ENCODE peak calls at places on chromosomes 7 and 10, in four cellular contexts. Y, J, X and A are unnamed samples.

GRCh38 chr10:103062854-103063642 is 130.0 kb downstream of the NT5C2 start:
- DNase-seq in Y (peak; percentile 27), J (no peak), X (no peak), A (no peak)

GRCh38 chr7:158837790-158838189 is 8.5 kb upstream of the ESYT2 start:
- DNase-seq in Y (no peak), J (no peak), X (no peak), A (no peak)

GRCh38 chr7:94509879-94510581 is 421 bp downstream of the CASD1 start:
- DNase-seq in Y (peak; percentile 54), J (peak; percentile 69), X (peak; percentile 91), A (peak; percentile 88)

GRCh38 chr7:37349979-37350590 is 98.6 kb downstream of the ELMO1 start:
- DNase-seq in Y (no peak), J (no peak), X (no peak), A (no peak)

GRCh38 chr7:7104314-7104698 is 78.0 kb upstream of the C1GALT1 start:
- DNase-seq in Y (no peak), J (no peak), X (no peak), A (no peak)

GRCh38 chr7:99224263-99224947 is 16.5 kb upstream of the KPNA7 start:
- DNase-seq in Y (peak; percentile 95), J (no peak), X (no peak), A (no peak)

GRCh38 chr7:93812061-93812460 is 78.5 kb downstream of the TFPI2 start:
- DNase-seq in Y (no peak), J (no peak), X (no peak), A (no peak)

GRCh38 chr7:65397730-65398142 is 24.1 kb downstream of the ZNF92 start:
- DNase-seq in Y (peak; percentile 55), J (no peak), X (no peak), A (no peak)

GRCh38 chr7:27774717-27775328 is 34.9 kb downstream of the TAX1BP1 start:
- DNase-seq in Y (peak; percentile 70), J (peak; percentile 59), X (peak; percentile 39), A (no peak)

GRCh38 chr10:99652800-99653390 is 6.4 kb upstream of the ENTPD7 start:
- DNase-seq in Y (peak; percentile 39), J (no peak), X (no peak), A (no peak)

GRCh38 chr10:66929375-66929774 is 3.5 kb downstream of the LRRTM3 start:
- DNase-seq in Y (no peak), J (no peak), X (no peak), A (no peak)

GRCh38 chr10:31083765-31084184 is 52.1 kb upstream of the ZNF438 start:
- DNase-seq in Y (peak; percentile 74), J (peak; percentile 43), X (peak; percentile 53), A (peak; percentile 72)

GRCh38 chr7:70539196-70539595 is 592.7 kb upstream of the GALNT17 start:
- DNase-seq in Y (no peak), J (no peak), X (no peak), A (no peak)

GRCh38 chr10:122054046-122055025 is 65.4 kb downstream of the TACC2 start:
- DNase-seq in Y (peak; percentile 67), J (peak; percentile 71), X (peak; percentile 75), A (no peak)

GRCh38 chr7:86972072-86972471 is 87.4 kb downstream of the ELAPOR2 start:
- DNase-seq in Y (no peak), J (no peak), X (peak; percentile 69), A (no peak)

GRCh38 chr7:110007316-110007910 is 1083.5 kb upstream of the LRRN3 start:
- DNase-seq in Y (no peak), J (no peak), X (no peak), A (no peak)

GRCh38 chr7:149460493-149461330 is at the start of gene ZNF777:
- DNase-seq in Y (peak; percentile 78), J (peak; percentile 80), X (peak; percentile 90), A (peak; percentile 94)

GRCh38 chr10:34655286-34656170 is 159.6 kb downstream of the PARD3 start:
- DNase-seq in Y (peak; percentile 100), J (peak; percentile 86), X (peak; percentile 72), A (no peak)

GRCh38 chr10:24457661-24458318 is 248.9 kb downstream of the KIAA1217 start:
- DNase-seq in Y (peak; percentile 86), J (no peak), X (no peak), A (no peak)

GRCh38 chr7:117949232-117949631 is 76.0 kb upstream of the CTTNBP2 start:
- DNase-seq in Y (peak; percentile 93), J (no peak), X (no peak), A (no peak)

GRCh38 chr10:78470267-78471103 is 436.8 kb downstream of the RPS24 start:
- DNase-seq in Y (peak; percentile 100), J (no peak), X (no peak), A (no peak)

GRCh38 chr7:51244053-51244452 is 72.6 kb downstream of the COBL start:
- DNase-seq in Y (no peak), J (no peak), X (no peak), A (no peak)

GRCh38 chr7:130154501-130155317 is 50.5 kb downstream of the TMEM209 start:
- DNase-seq in Y (peak; percentile 19), J (no peak), X (peak; percentile 46), A (peak; percentile 83)

GRCh38 chr10:43231523-43232078 is 35.3 kb downstream of the RASGEF1A start:
- DNase-seq in Y (no peak), J (no peak), X (no peak), A (peak; percentile 57)

DNA sequence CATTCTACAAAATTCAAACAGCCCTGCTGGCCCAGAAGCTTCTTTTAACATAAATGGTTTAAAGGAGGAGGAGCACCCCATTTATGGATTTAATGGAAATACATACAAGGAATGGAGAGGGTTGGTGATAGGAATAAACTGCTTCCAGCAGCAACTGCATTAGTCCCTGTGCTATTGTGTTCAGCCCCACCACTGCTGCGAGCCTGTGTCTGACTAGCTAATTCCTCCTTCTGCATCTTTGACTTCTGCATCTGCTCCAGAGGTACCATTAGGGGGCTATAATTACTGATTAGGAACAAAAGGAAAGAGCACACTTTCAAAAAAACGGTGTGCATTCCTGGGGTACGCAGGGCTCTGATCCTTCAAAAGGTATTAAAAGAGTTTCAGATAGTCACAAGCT is 24.8 kb downstream of the CDCA7L start:
- DNase-seq in Y (no peak), J (no peak), X (peak; percentile 64), A (no peak)
- TF ChIP-seq CTCF in Y (no peak), J (no peak), X (no peak), A (no peak)

GRCh38 chr10:117462816-117463544 is 79.6 kb upstream of the EMX2 start:
- DNase-seq in Y (no peak), J (no peak), X (no peak), A (no peak)
- H3K9ac ChIP-seq in Y (no peak overlapping the region), J (no peak overlapping the region), X (no peak overlapping the region), A (no peak overlapping the region)

DNA sequence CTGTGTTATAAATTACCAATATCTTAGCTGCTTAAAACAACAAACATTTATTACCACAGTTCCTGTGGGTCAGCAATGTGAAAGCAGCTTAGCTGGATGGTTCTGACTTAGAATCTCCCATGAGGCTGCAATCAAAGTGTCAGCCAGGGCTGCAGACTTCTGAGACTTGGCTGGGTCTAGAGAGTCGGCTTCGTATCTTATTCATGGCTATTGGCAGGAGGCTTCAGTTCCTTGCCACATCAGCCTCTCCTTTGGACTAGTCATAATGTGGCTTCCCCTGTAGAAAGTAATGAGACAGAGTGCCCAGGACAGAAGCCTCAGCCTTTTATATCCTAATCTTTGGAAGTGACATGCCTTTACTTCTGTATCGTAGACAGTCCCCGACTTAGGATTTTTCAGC is 27.3 kb downstream of the RALA start:
- DNase-seq in Y (no peak), J (peak; percentile 26), X (no peak), A (no peak)
- H3K27ac ChIP-seq in Y (no peak overlapping the region), J (no peak overlapping the region), X (no peak overlapping the region), A (no peak overlapping the region)

DNA sequence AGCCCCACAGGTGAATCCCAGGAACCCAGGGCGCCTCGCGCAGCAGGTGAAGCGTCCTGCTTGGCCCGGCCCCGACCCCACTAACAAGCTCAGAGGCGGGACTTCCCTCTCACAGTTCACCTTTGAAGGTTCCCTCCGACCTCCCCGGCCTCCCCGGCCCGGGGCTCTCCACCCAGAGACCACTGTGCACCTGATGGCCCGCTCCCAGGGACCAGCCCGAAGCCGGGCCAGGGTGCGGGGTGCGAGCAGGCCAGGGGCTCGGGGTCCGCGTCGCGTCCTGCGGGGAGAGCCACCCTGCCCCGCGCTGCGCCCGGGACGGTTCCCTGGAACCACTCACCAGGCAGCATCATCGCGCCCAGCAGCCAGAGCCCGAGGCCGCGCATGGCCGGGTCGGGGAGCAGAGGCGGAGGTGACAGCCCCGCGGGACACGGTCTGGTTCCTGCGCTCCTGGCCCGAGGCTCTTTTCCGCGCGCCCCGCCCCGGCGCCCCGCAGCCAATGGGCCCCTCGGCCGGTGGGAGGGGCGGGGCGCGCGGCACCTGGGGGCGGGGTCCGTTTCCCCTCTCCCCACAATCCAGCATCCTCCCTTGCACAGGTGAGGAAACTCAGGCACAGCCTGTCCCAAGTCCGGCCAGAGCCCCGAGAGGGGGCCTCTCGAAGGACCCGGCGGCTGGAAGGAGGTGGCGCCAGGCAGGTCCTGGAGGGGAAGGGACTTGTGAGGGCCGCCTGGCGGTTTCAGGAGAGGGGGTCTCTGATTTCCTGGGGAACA is at the start of gene ADAM8:
- DNase-seq in Y (peak; percentile 61), J (no peak), X (peak; percentile 77), A (peak; percentile 84)
- TF ChIP-seq CTCF in Y (no peak), J (no peak), X (peak; percentile 18), A (no peak)

GRCh38 chr7:2659556-2660358 is 28.0 kb downstream of the TTYH3 start:
- DNase-seq in Y (no peak), J (no peak), X (no peak), A (peak; percentile 78)
- H3K9ac ChIP-seq in Y (no peak overlapping the region), J (no peak overlapping the region), X (no peak overlapping the region), A (no peak overlapping the region)

GRCh38 chr10:117222552-117223412 is 18.1 kb upstream of the SLC18A2 start:
- DNase-seq in Y (peak; percentile 17), J (no peak), X (peak; percentile 16), A (no peak)

GRCh38 chr10:117223413-117224035 is 17.4 kb upstream of the SLC18A2 start:
- DNase-seq in Y (no peak), J (no peak), X (no peak), A (no peak)

GRCh38 chr10:117224036-117224430 is 16.9 kb upstream of the SLC18A2 start:
- DNase-seq in Y (peak; percentile 22), J (no peak), X (no peak), A (no peak)

GRCh38 chr10:117218654-117219053 is 21.4 kb downstream of the KCNK18 start:
- DNase-seq in Y (no peak), J (no peak), X (peak; percentile 45), A (no peak)

GRCh38 chr10:117221156-117221711 is 19.7 kb upstream of the SLC18A2 start:
- DNase-seq in Y (peak; percentile 77), J (no peak), X (peak; percentile 50), A (no peak)
- H3K27ac ChIP-seq in Y (no peak overlapping the region), J (no peak overlapping the region), X (no peak overlapping the region), A (no peak overlapping the region)